ENCODE peak calls at places on chromosomes 16 and 17, in five cellular contexts. One of them, this sample, is unnamed.

GRCh38 chr16:82936941-82937551 is 310.3 kb downstream of the CDH13 start:
- DNase-seq in activated T-cell treated with anti-CD3 and anti-CD28 coated beads, Interleukin-2, amount 50 U/mL, for 24 hours: no peak
- DNase-seq in mucosa of gallbladder: no peak
- DNase-seq in GM12891: no peak
- DNase-seq in nucleus accumbens: no peak
- DNase-seq in this sample: no peak

GRCh38 chr16:66618588-66618987 is 14.1 kb downstream of the CMTM3 start:
- DNase-seq in activated T-cell treated with anti-CD3 and anti-CD28 coated beads, Interleukin-2, amount 50 U/mL, for 24 hours: no peak
- DNase-seq in mucosa of gallbladder: no peak
- DNase-seq in GM12891: no peak
- DNase-seq in nucleus accumbens: no peak
- DNase-seq in this sample: no peak

GRCh38 chr16:87740909-87741424 is 24.8 kb downstream of the KLHDC4 start:
- DNase-seq in activated T-cell treated with anti-CD3 and anti-CD28 coated beads, Interleukin-2, amount 50 U/mL, for 24 hours: no peak
- DNase-seq in mucosa of gallbladder: no peak
- DNase-seq in GM12891: no peak
- DNase-seq in nucleus accumbens: peak; percentile 2
- DNase-seq in this sample: peak; percentile 91

GRCh38 chr17:6090253-6090652 is 20.1 kb downstream of the WSCD1 start:
- DNase-seq in activated T-cell treated with anti-CD3 and anti-CD28 coated beads, Interleukin-2, amount 50 U/mL, for 24 hours: no peak
- DNase-seq in mucosa of gallbladder: no peak
- DNase-seq in GM12891: no peak
- DNase-seq in nucleus accumbens: no peak
- DNase-seq in this sample: no peak

GRCh38 chr17:77011173-77012011 is 129.4 kb upstream of the SEC14L1 start:
- DNase-seq in activated T-cell treated with anti-CD3 and anti-CD28 coated beads, Interleukin-2, amount 50 U/mL, for 24 hours: peak; percentile 49
- DNase-seq in mucosa of gallbladder: peak; percentile 35
- DNase-seq in GM12891: no peak
- DNase-seq in nucleus accumbens: no peak
- DNase-seq in this sample: peak; percentile 86

GRCh38 chr17:11900655-11901054 is 96.6 kb downstream of the ZNF18 start:
- DNase-seq in activated T-cell treated with anti-CD3 and anti-CD28 coated beads, Interleukin-2, amount 50 U/mL, for 24 hours: no peak
- DNase-seq in mucosa of gallbladder: no peak
- DNase-seq in GM12891: no peak
- DNase-seq in nucleus accumbens: no peak
- DNase-seq in this sample: no peak

GRCh38 chr17:76085066-76085730 is 6.2 kb downstream of the ZACN start:
- DNase-seq in activated T-cell treated with anti-CD3 and anti-CD28 coated beads, Interleukin-2, amount 50 U/mL, for 24 hours: no peak
- DNase-seq in mucosa of gallbladder: no peak
- DNase-seq in GM12891: no peak
- DNase-seq in nucleus accumbens: no peak
- DNase-seq in this sample: no peak

GRCh38 chr16:49731911-49732310 is 124.0 kb downstream of the ZNF423 start:
- DNase-seq in activated T-cell treated with anti-CD3 and anti-CD28 coated beads, Interleukin-2, amount 50 U/mL, for 24 hours: no peak
- DNase-seq in mucosa of gallbladder: no peak
- DNase-seq in GM12891: no peak
- DNase-seq in nucleus accumbens: no peak
- DNase-seq in this sample: no peak

GRCh38 chr16:22705799-22706198 is 108.2 kb upstream of the HS3ST2 start:
- DNase-seq in activated T-cell treated with anti-CD3 and anti-CD28 coated beads, Interleukin-2, amount 50 U/mL, for 24 hours: no peak
- DNase-seq in mucosa of gallbladder: no peak
- DNase-seq in GM12891: no peak
- DNase-seq in nucleus accumbens: no peak
- DNase-seq in this sample: no peak

GRCh38 chr16:53291757-53292392 is 142.4 kb upstream of the RBL2 start:
- DNase-seq in activated T-cell treated with anti-CD3 and anti-CD28 coated beads, Interleukin-2, amount 50 U/mL, for 24 hours: no peak
- DNase-seq in mucosa of gallbladder: no peak
- DNase-seq in GM12891: no peak
- DNase-seq in nucleus accumbens: no peak
- DNase-seq in this sample: no peak

GRCh38 chr16:30523768-30524574 is 2.4 kb downstream of the ZNF768 start:
- DNase-seq in activated T-cell treated with anti-CD3 and anti-CD28 coated beads, Interleukin-2, amount 50 U/mL, for 24 hours: no peak
- DNase-seq in mucosa of gallbladder: no peak
- DNase-seq in GM12891: no peak
- DNase-seq in nucleus accumbens: no peak
- DNase-seq in this sample: no peak

GRCh38 chr17:12958786-12959185 is 59.0 kb downstream of the ELAC2 start:
- DNase-seq in activated T-cell treated with anti-CD3 and anti-CD28 coated beads, Interleukin-2, amount 50 U/mL, for 24 hours: no peak
- DNase-seq in mucosa of gallbladder: no peak
- DNase-seq in GM12891: no peak
- DNase-seq in nucleus accumbens: no peak
- DNase-seq in this sample: no peak

GRCh38 chr17:22463110-22463850 is 771.0 kb downstream of the KCNJ18 start:
- DNase-seq in activated T-cell treated with anti-CD3 and anti-CD28 coated beads, Interleukin-2, amount 50 U/mL, for 24 hours: no peak
- DNase-seq in mucosa of gallbladder: no peak
- DNase-seq in GM12891: no peak
- DNase-seq in nucleus accumbens: no peak
- DNase-seq in this sample: peak; percentile 62

GRCh38 chr17:2707721-2708584 is 3.6 kb downstream of the CLUH start:
- DNase-seq in activated T-cell treated with anti-CD3 and anti-CD28 coated beads, Interleukin-2, amount 50 U/mL, for 24 hours: no peak
- DNase-seq in mucosa of gallbladder: no peak
- DNase-seq in GM12891: no peak
- DNase-seq in nucleus accumbens: no peak
- DNase-seq in this sample: peak; percentile 33

GRCh38 chr16:75219838-75220237 is 1.1 kb downstream of the CTRB1 start:
- DNase-seq in activated T-cell treated with anti-CD3 and anti-CD28 coated beads, Interleukin-2, amount 50 U/mL, for 24 hours: no peak
- DNase-seq in mucosa of gallbladder: no peak
- DNase-seq in GM12891: no peak
- DNase-seq in nucleus accumbens: no peak
- DNase-seq in this sample: no peak

GRCh38 chr17:52158450-52159042 is at the start of gene CA10:
- DNase-seq in activated T-cell treated with anti-CD3 and anti-CD28 coated beads, Interleukin-2, amount 50 U/mL, for 24 hours: no peak
- DNase-seq in mucosa of gallbladder: no peak
- DNase-seq in GM12891: no peak
- DNase-seq in nucleus accumbens: no peak
- DNase-seq in this sample: no peak

GRCh38 chr17:5378566-5379207 is 40.8 kb downstream of the NUP88 start:
- DNase-seq in activated T-cell treated with anti-CD3 and anti-CD28 coated beads, Interleukin-2, amount 50 U/mL, for 24 hours: no peak
- DNase-seq in mucosa of gallbladder: no peak
- DNase-seq in GM12891: no peak
- DNase-seq in nucleus accumbens: no peak
- DNase-seq in this sample: no peak

This sample was measured in SK-MEL-5.